ENCODE peak calls at places on chromosomes 3 and 15, in eight cellular contexts. M is stromal cell of bone marrow; G is activated CD4-positive, alpha-beta memory T cell treated with anti-CD3 and anti-CD28 coated beads for 36 hours; H is spleen; U is AG04450; K is cardiac muscle cell; Q is esophagus squamous epithelium; S is GM03348. Z is an unnamed sample.

GRCh38 chr3:30659270-30660127 is 53.1 kb downstream of the TGFBR2 start:
- DNase-seq in H (no peak), G (no peak), K (no peak), U (peak; percentile 88), S (peak; percentile 80), Q (no peak), M (peak; percentile 80), Z (peak; percentile 97)

GRCh38 chr3:47847256-47847655 is 44.3 kb downstream of the DHX30 start:
- DNase-seq in G (no peak), K (no peak), M (no peak), U (no peak), H (no peak), Q (no peak), S (no peak), Z (no peak)

GRCh38 chr3:95883801-95884200 is 930.6 kb upstream of the EPHA6 start:
- DNase-seq in U (no peak), M (no peak), K (no peak), Q (no peak), H (no peak), S (no peak), G (no peak), Z (no peak)

GRCh38 chr15:44726568-44727461 is 9.5 kb upstream of the TRIM69 start:
- DNase-seq in M (peak; percentile 85), K (no peak), S (peak; percentile 85), U (peak; percentile 78), Q (peak; percentile 35), H (no peak), G (peak; percentile 85), Z (peak; percentile 96)

GRCh38 chr15:75073197-75073596 is 49.8 kb downstream of the PPCDC start:
- DNase-seq in Q (no peak), U (no peak), K (no peak), M (no peak), S (no peak), H (no peak), G (no peak), Z (no peak)

GRCh38 chr3:189355481-189356201 is 183.9 kb downstream of the TPRG1 start:
- DNase-seq in U (peak; percentile 11), G (peak; percentile 46), Q (no peak), S (peak; percentile 63), M (peak; percentile 36), K (no peak), H (no peak), Z (peak; percentile 50)

GRCh38 chr15:71736286-71736947 is 73.9 kb upstream of the NR2E3 start:
- DNase-seq in G (no peak), S (no peak), Q (no peak), H (no peak), M (no peak), U (no peak), K (no peak), Z (no peak)

GRCh38 chr15:92158426-92158825 is 235.3 kb upstream of the ST8SIA2 start:
- DNase-seq in S (no peak), Q (no peak), U (no peak), K (no peak), G (peak; percentile 74), H (no peak), M (no peak), Z (no peak)

GRCh38 chr3:141275032-141275422 is 43.4 kb downstream of the PXYLP1 start:
- DNase-seq in S (peak; percentile 55), G (peak; percentile 51), H (no peak), M (no peak), Q (no peak), K (no peak), U (no peak), Z (peak; percentile 89)

GRCh38 chr3:165504554-165504953 is 308.4 kb upstream of the SLITRK3 start:
- DNase-seq in Q (no peak), H (no peak), G (no peak), K (no peak), M (no peak), S (no peak), U (no peak), Z (no peak)

GRCh38 chr3:16864610-16865313 is 20.0 kb upstream of the PLCL2 start:
- DNase-seq in K (no peak), Q (no peak), U (no peak), H (no peak), G (no peak), S (peak; percentile 71), M (peak; percentile 64), Z (peak; percentile 86)

GRCh38 chr3:11634081-11634635 is 9.6 kb downstream of the VGLL4 start:
- DNase-seq in M (no peak), G (no peak), K (no peak), S (no peak), Q (no peak), U (no peak), H (no peak), Z (no peak)

GRCh38 chr15:82909080-82909815 is 43.3 kb downstream of the HOMER2 start:
- DNase-seq in U (no peak), S (no peak), K (no peak), M (no peak), Q (no peak), G (no peak), H (no peak), Z (no peak)

GRCh38 chr3:174440350-174440716 is 418.8 kb upstream of the NAALADL2 start:
- DNase-seq in S (no peak), G (no peak), M (peak; percentile 30), Q (no peak), H (no peak), K (peak; percentile 22), U (no peak), Z (no peak)

Z was measured in EH.